ENCODE peak calls at places on chromosome 2, in ten cellular contexts. One of them, this sample, is unnamed.

GRCh38 chr2:22673501-22673900 is 711.5 kb upstream of the KLHL29 start:
- DNase-seq in NCI-H1436: no peak
- DNase-seq in GOT3: no peak
- DNase-seq in tibial nerve: no peak
- DNase-seq in ecto neural progenitor cell: no peak
- DNase-seq in PC-3: no peak
- DNase-seq in activated effector memory CD4-positive, alpha-beta T cell treated with Interleukin-2 at 50 U/mL for 16 hours: no peak
- DNase-seq in NCI-H1092 treated with DMSO at 0.1 percent for 48 hours: no peak
- DNase-seq in NCI-H460: no peak
- DNase-seq in HCEC 1CT: no peak
- DNase-seq in this sample: no peak

GRCh38 chr2:109321570-109321969 is 192.6 kb downstream of the SH3RF3 start:
- DNase-seq in NCI-H460: no peak
- DNase-seq in NCI-H1436: no peak
- DNase-seq in tibial nerve: no peak
- DNase-seq in activated effector memory CD4-positive, alpha-beta T cell treated with Interleukin-2 at 50 U/mL for 16 hours: no peak
- DNase-seq in HCEC 1CT: peak; percentile 77
- DNase-seq in NCI-H1092 treated with DMSO at 0.1 percent for 48 hours: no peak
- DNase-seq in ecto neural progenitor cell: no peak
- DNase-seq in GOT3: no peak
- DNase-seq in PC-3: no peak
- DNase-seq in this sample: no peak

GRCh38 chr2:236180831-236181453 is 12.8 kb upstream of the GBX2 start:
- DNase-seq in NCI-H460: peak; percentile 66
- DNase-seq in PC-3: peak; percentile 79
- DNase-seq in GOT3: no peak
- DNase-seq in tibial nerve: peak; percentile 55
- DNase-seq in NCI-H1436: peak; percentile 33
- DNase-seq in activated effector memory CD4-positive, alpha-beta T cell treated with Interleukin-2 at 50 U/mL for 16 hours: no peak
- DNase-seq in HCEC 1CT: peak; percentile 65
- DNase-seq in NCI-H1092 treated with DMSO at 0.1 percent for 48 hours: peak; percentile 42
- DNase-seq in ecto neural progenitor cell: no peak
- DNase-seq in this sample: peak; percentile 72

GRCh38 chr2:239903803-239904202 is 121.3 kb downstream of the NDUFA10 start:
- DNase-seq in NCI-H1436: no peak
- DNase-seq in activated effector memory CD4-positive, alpha-beta T cell treated with Interleukin-2 at 50 U/mL for 16 hours: no peak
- DNase-seq in HCEC 1CT: no peak
- DNase-seq in tibial nerve: no peak
- DNase-seq in NCI-H460: no peak
- DNase-seq in GOT3: no peak
- DNase-seq in PC-3: no peak
- DNase-seq in NCI-H1092 treated with DMSO at 0.1 percent for 48 hours: no peak
- DNase-seq in ecto neural progenitor cell: peak; percentile 26
- DNase-seq in this sample: no peak

GRCh38 chr2:2229898-2230817 is 100.9 kb downstream of the MYT1L start:
- DNase-seq in ecto neural progenitor cell: no peak
- DNase-seq in PC-3: peak; percentile 7
- DNase-seq in NCI-H1092 treated with DMSO at 0.1 percent for 48 hours: peak; percentile 48
- DNase-seq in HCEC 1CT: no peak
- DNase-seq in activated effector memory CD4-positive, alpha-beta T cell treated with Interleukin-2 at 50 U/mL for 16 hours: no peak
- DNase-seq in NCI-H1436: peak; percentile 16
- DNase-seq in NCI-H460: no peak
- DNase-seq in tibial nerve: no peak
- DNase-seq in GOT3: no peak
- DNase-seq in this sample: peak; percentile 5

GRCh38 chr2:36376319-36376765 is 20.8 kb downstream of the CRIM1 start:
- DNase-seq in ecto neural progenitor cell: no peak
- DNase-seq in PC-3: peak; percentile 71
- DNase-seq in GOT3: no peak
- DNase-seq in activated effector memory CD4-positive, alpha-beta T cell treated with Interleukin-2 at 50 U/mL for 16 hours: no peak
- DNase-seq in tibial nerve: peak; percentile 80
- DNase-seq in NCI-H1436: no peak
- DNase-seq in HCEC 1CT: peak; percentile 72
- DNase-seq in NCI-H460: no peak
- DNase-seq in NCI-H1092 treated with DMSO at 0.1 percent for 48 hours: peak; percentile 23
- DNase-seq in this sample: peak; percentile 23

GRCh38 chr2:102717308-102718018 is 44.4 kb upstream of the TMEM182 start:
- DNase-seq in NCI-H1092 treated with DMSO at 0.1 percent for 48 hours: no peak
- DNase-seq in GOT3: no peak
- DNase-seq in PC-3: peak; percentile 48
- DNase-seq in NCI-H460: no peak
- DNase-seq in ecto neural progenitor cell: no peak
- DNase-seq in tibial nerve: no peak
- DNase-seq in HCEC 1CT: peak; percentile 27
- DNase-seq in activated effector memory CD4-positive, alpha-beta T cell treated with Interleukin-2 at 50 U/mL for 16 hours: no peak
- DNase-seq in NCI-H1436: no peak
- DNase-seq in this sample: no peak

GRCh38 chr2:135662088-135662487 is 79.6 kb upstream of the UBXN4 start:
- DNase-seq in ecto neural progenitor cell: no peak
- DNase-seq in NCI-H460: no peak
- DNase-seq in NCI-H1436: no peak
- DNase-seq in activated effector memory CD4-positive, alpha-beta T cell treated with Interleukin-2 at 50 U/mL for 16 hours: no peak
- DNase-seq in GOT3: no peak
- DNase-seq in NCI-H1092 treated with DMSO at 0.1 percent for 48 hours: no peak
- DNase-seq in tibial nerve: no peak
- DNase-seq in HCEC 1CT: no peak
- DNase-seq in PC-3: no peak
- DNase-seq in this sample: no peak

GRCh38 chr2:169095631-169096105 is 26.3 kb downstream of the DHRS9 start:
- DNase-seq in activated effector memory CD4-positive, alpha-beta T cell treated with Interleukin-2 at 50 U/mL for 16 hours: no peak
- DNase-seq in PC-3: peak; percentile 99
- DNase-seq in ecto neural progenitor cell: no peak
- DNase-seq in HCEC 1CT: peak; percentile 86
- DNase-seq in GOT3: peak; percentile 35
- DNase-seq in NCI-H460: peak; percentile 6
- DNase-seq in NCI-H1436: no peak
- DNase-seq in NCI-H1092 treated with DMSO at 0.1 percent for 48 hours: no peak
- DNase-seq in tibial nerve: no peak
- DNase-seq in this sample: no peak

GRCh38 chr2:82789886-82790276 is 1669.2 kb downstream of the SUCLG1 start:
- DNase-seq in GOT3: no peak
- DNase-seq in PC-3: peak; percentile 49
- DNase-seq in ecto neural progenitor cell: no peak
- DNase-seq in activated effector memory CD4-positive, alpha-beta T cell treated with Interleukin-2 at 50 U/mL for 16 hours: no peak
- DNase-seq in NCI-H1092 treated with DMSO at 0.1 percent for 48 hours: no peak
- DNase-seq in NCI-H1436: no peak
- DNase-seq in HCEC 1CT: no peak
- DNase-seq in tibial nerve: no peak
- DNase-seq in NCI-H460: peak; percentile 53
- DNase-seq in this sample: no peak

GRCh38 chr2:213232649-213233437 is 51.4 kb upstream of the SPAG16 start:
- DNase-seq in tibial nerve: no peak
- DNase-seq in GOT3: no peak
- DNase-seq in activated effector memory CD4-positive, alpha-beta T cell treated with Interleukin-2 at 50 U/mL for 16 hours: no peak
- DNase-seq in NCI-H460: no peak
- DNase-seq in NCI-H1436: no peak
- DNase-seq in NCI-H1092 treated with DMSO at 0.1 percent for 48 hours: no peak
- DNase-seq in HCEC 1CT: no peak
- DNase-seq in PC-3: no peak
- DNase-seq in ecto neural progenitor cell: peak; percentile 52
- DNase-seq in this sample: no peak

GRCh38 chr2:162487816-162488215 is 143.9 kb downstream of the GCA start:
- DNase-seq in tibial nerve: no peak
- DNase-seq in PC-3: no peak
- DNase-seq in NCI-H1436: no peak
- DNase-seq in GOT3: no peak
- DNase-seq in ecto neural progenitor cell: no peak
- DNase-seq in NCI-H1092 treated with DMSO at 0.1 percent for 48 hours: no peak
- DNase-seq in NCI-H460: no peak
- DNase-seq in activated effector memory CD4-positive, alpha-beta T cell treated with Interleukin-2 at 50 U/mL for 16 hours: no peak
- DNase-seq in HCEC 1CT: no peak
- DNase-seq in this sample: no peak

GRCh38 chr2:235106874-235107639 is 155.2 kb downstream of the SH3BP4 start:
- DNase-seq in tibial nerve: peak; percentile 76
- DNase-seq in NCI-H1436: peak; percentile 66
- DNase-seq in activated effector memory CD4-positive, alpha-beta T cell treated with Interleukin-2 at 50 U/mL for 16 hours: no peak
- DNase-seq in NCI-H1092 treated with DMSO at 0.1 percent for 48 hours: peak; percentile 22
- DNase-seq in ecto neural progenitor cell: peak; percentile 75
- DNase-seq in HCEC 1CT: peak; percentile 73
- DNase-seq in PC-3: peak; percentile 81
- DNase-seq in NCI-H460: peak; percentile 79
- DNase-seq in GOT3: no peak
- DNase-seq in this sample: peak; percentile 58

GRCh38 chr2:105294046-105294445 is 35.5 kb downstream of the TGFBRAP1 start:
- DNase-seq in ecto neural progenitor cell: peak; percentile 34
- DNase-seq in activated effector memory CD4-positive, alpha-beta T cell treated with Interleukin-2 at 50 U/mL for 16 hours: no peak
- DNase-seq in NCI-H1436: no peak
- DNase-seq in NCI-H460: no peak
- DNase-seq in HCEC 1CT: no peak
- DNase-seq in GOT3: no peak
- DNase-seq in PC-3: no peak
- DNase-seq in NCI-H1092 treated with DMSO at 0.1 percent for 48 hours: no peak
- DNase-seq in tibial nerve: no peak
- DNase-seq in this sample: no peak

GRCh38 chr2:188601927-188602326 is 310.3 kb downstream of the GULP1 start:
- DNase-seq in activated effector memory CD4-positive, alpha-beta T cell treated with Interleukin-2 at 50 U/mL for 16 hours: no peak
- DNase-seq in NCI-H1092 treated with DMSO at 0.1 percent for 48 hours: no peak
- DNase-seq in GOT3: no peak
- DNase-seq in ecto neural progenitor cell: no peak
- DNase-seq in NCI-H1436: no peak
- DNase-seq in tibial nerve: no peak
- DNase-seq in HCEC 1CT: peak; percentile 2
- DNase-seq in NCI-H460: no peak
- DNase-seq in PC-3: no peak
- DNase-seq in this sample: no peak